ENCODE peak calls at places on chromosomes 12 and 14, in four cellular contexts. A is iris pigment epithelial cell, V is endothelial cell, W is SHP77. B is an unnamed sample.

GRCh38 chr14:75578786-75579781 is 664 bp downstream of the FLVCR2 start:
- DNase-seq in A (no peak), W (no peak), V (no peak), B (no peak)

GRCh38 chr12:106774808-106775524 is 484 bp downstream of the RIC8B start:
- DNase-seq in A (no peak), V (no peak), W (no peak), B (peak; percentile 41)

GRCh38 chr12:42695490-42695995 is 106.0 kb upstream of the PRICKLE1 start:
- DNase-seq in A (no peak), W (no peak), V (no peak), B (no peak)

GRCh38 chr12:80187660-80188090 is 88.3 kb downstream of the OTOGL start:
- DNase-seq in W (peak; percentile 76), V (no peak), A (peak; percentile 62), B (peak; percentile 11)

GRCh38 chr14:55572578-55572977 is 7.4 kb upstream of the KTN1 start:
- DNase-seq in A (no peak), W (peak; percentile 35), V (no peak), B (no peak)

GRCh38 chr12:51591020-51591901 is at the start of gene SCN8A:
- DNase-seq in V (peak; percentile 30), A (peak; percentile 19), W (peak; percentile 45), B (peak; percentile 47)

GRCh38 chr14:50303744-50304471 is 8.1 kb downstream of the L2HGDH start:
- DNase-seq in V (no peak), A (peak; percentile 80), W (no peak), B (no peak)

GRCh38 chr14:78863143-78863542 is 693.0 kb downstream of the NRXN3 start:
- DNase-seq in A (peak; percentile 32), V (peak; percentile 71), W (no peak), B (peak; percentile 19)

GRCh38 chr14:61923348-61923747 is 161.1 kb downstream of the SNAPC1 start:
- DNase-seq in W (no peak), A (peak; percentile 55), V (no peak), B (no peak)

GRCh38 chr12:6372403-6373003 is 2.9 kb downstream of the SCNN1A start:
- DNase-seq in A (peak; percentile 84), W (no peak), V (no peak), B (peak; percentile 33)

GRCh38 chr14:99194736-99195135 is 77.3 kb downstream of the BCL11B start:
- DNase-seq in W (no peak), A (no peak), V (no peak), B (no peak)

GRCh38 chr14:42911642-42912041 is 1305.0 kb downstream of the LRFN5 start:
- DNase-seq in W (no peak), A (peak; percentile 21), V (no peak), B (no peak)

GRCh38 chr12:65742481-65742971 is 81.8 kb upstream of the HMGA2 start:
- DNase-seq in A (peak; percentile 45), V (no peak), W (no peak), B (no peak)

GRCh38 chr14:90400904-90401561 is 4.2 kb downstream of the CALM1 start:
- DNase-seq in V (no peak), A (no peak), W (no peak), B (no peak)

GRCh38 chr12:27542628-27543027 is 18.6 kb downstream of the PPFIBP1 start:
- DNase-seq in V (no peak), A (peak; percentile 99), W (no peak), B (no peak)

GRCh38 chr12:111638576-111638975 is 39.5 kb upstream of the ATXN2 start:
- DNase-seq in A (peak; percentile 40), V (no peak), W (no peak), B (no peak)

GRCh38 chr12:9104767-9105423 is 10.8 kb downstream of the A2M start:
- DNase-seq in A (no peak), W (no peak), V (no peak), B (no peak)

GRCh38 chr14:36333106-36333505 is 12.7 kb upstream of the MBIP start:
- DNase-seq in V (no peak), W (no peak), A (no peak), B (no peak)

GRCh38 chr14:94753067-94753466 is 16.8 kb downstream of the GSC start:
- DNase-seq in V (no peak), A (no peak), W (no peak), B (no peak)